ENCODE peak calls at places on chromosomes 7 and 10, in four cellular contexts. M is fibroblast of pulmonary artery, F is left kidney, W is NCI-H226. A is an unnamed sample.

GRCh38 chr10:75646931-75647330 is 215.5 kb downstream of the LRMDA start:
- DNase-seq in W (no peak), M (no peak), F (peak), A (no peak)

GRCh38 chr10:94002156-94002555 is 8.4 kb downstream of the PLCE1 start:
- DNase-seq in F (no peak), W (peak), M (no peak), A (no peak)

GRCh38 chr10:126177414-126178030 is 210.8 kb downstream of the ADAM12 start:
- DNase-seq in M (no peak), W (no peak), F (no peak), A (no peak)

GRCh38 chr7:80681272-80681885 is 42.9 kb downstream of the CD36 start:
- DNase-seq in F (peak), W (peak), M (peak), A (no peak)

GRCh38 chr10:69819713-69820506 is 18.2 kb downstream of the COL13A1 start:
- DNase-seq in W (peak), F (peak), M (peak), A (no peak)

GRCh38 chr10:76117949-76118348 is 686.5 kb downstream of the LRMDA start:
- DNase-seq in M (no peak), F (no peak), W (peak), A (no peak)

GRCh38 chr7:157520249-157520648 is 183.4 kb downstream of the DNAJB6 start:
- DNase-seq in W (no peak), M (no peak), F (no peak), A (no peak)

GRCh38 chr7:150948791-150949251 is 29.3 kb downstream of the KCNH2 start:
- DNase-seq in W (no peak), F (no peak), M (no peak), A (no peak)

GRCh38 chr10:97046426-97047072 is 139.2 kb downstream of the SLIT1 start:
- DNase-seq in M (no peak), W (no peak), F (peak), A (no peak)

GRCh38 chr10:113496124-113496523 is 56.7 kb upstream of the HABP2 start:
- DNase-seq in W (no peak), F (peak), M (no peak), A (no peak)

GRCh38 chr7:99563650-99564049 is 5.2 kb downstream of the ZNF655 start:
- DNase-seq in W (peak), F (no peak), M (peak), A (peak)

GRCh38 chr7:45219130-45219529 is 61.5 kb downstream of the RAMP3 start:
- DNase-seq in W (no peak), M (no peak), F (no peak), A (no peak)

GRCh38 chr7:151187409-151188251 is 580 bp upstream of the ASB10 start:
- DNase-seq in M (no peak), F (no peak), W (no peak), A (no peak)